ENCODE peak calls at places on chromosomes 16 and 17, in nine cellular contexts. One of them, this sample, is unnamed.

GRCh38 chr17:41760878-41761277 is 25.6 kb downstream of the JUP start:
- DNase-seq in stimulated activated CD8-positive, alpha-beta memory T cell treated with anti-CD3 and anti-CD28 coated beads, Interleukin-15, amount 100 ng/mL, for 24 hours: no peak
- DNase-seq in GM23248: no peak
- DNase-seq in GM10248: no peak
- DNase-seq in activated CD4-positive, alpha-beta T cell treated with anti-CD3 and anti-CD28 coated beads, Interleukin-2, amount 50 U/mL, for 48 hours: no peak
- DNase-seq in anterior cingulate cortex: no peak
- DNase-seq in NCI-H1417: no peak
- DNase-seq in left ventricle myocardium inferior: no peak
- DNase-seq in spleen: no peak
- DNase-seq in this sample: no peak

GRCh38 chr16:56781565-56781964 is 51.6 kb downstream of the NUP93 start:
- DNase-seq in stimulated activated CD8-positive, alpha-beta memory T cell treated with anti-CD3 and anti-CD28 coated beads, Interleukin-15, amount 100 ng/mL, for 24 hours: no peak
- DNase-seq in GM23248: no peak
- DNase-seq in GM10248: no peak
- DNase-seq in activated CD4-positive, alpha-beta T cell treated with anti-CD3 and anti-CD28 coated beads, Interleukin-2, amount 50 U/mL, for 48 hours: no peak
- DNase-seq in anterior cingulate cortex: no peak
- DNase-seq in NCI-H1417: no peak
- DNase-seq in left ventricle myocardium inferior: no peak
- DNase-seq in spleen: no peak
- DNase-seq in this sample: no peak

GRCh38 chr17:1252203-1252608 is 18.0 kb upstream of the BHLHA9 start:
- DNase-seq in stimulated activated CD8-positive, alpha-beta memory T cell treated with anti-CD3 and anti-CD28 coated beads, Interleukin-15, amount 100 ng/mL, for 24 hours: no peak
- DNase-seq in GM23248: peak
- DNase-seq in GM10248: no peak
- DNase-seq in activated CD4-positive, alpha-beta T cell treated with anti-CD3 and anti-CD28 coated beads, Interleukin-2, amount 50 U/mL, for 48 hours: no peak
- DNase-seq in anterior cingulate cortex: no peak
- DNase-seq in NCI-H1417: peak
- DNase-seq in left ventricle myocardium inferior: peak
- DNase-seq in spleen: no peak
- DNase-seq in this sample: peak

GRCh38 chr16:27762441-27762840 is 212.5 kb downstream of the KATNIP start:
- DNase-seq in stimulated activated CD8-positive, alpha-beta memory T cell treated with anti-CD3 and anti-CD28 coated beads, Interleukin-15, amount 100 ng/mL, for 24 hours: no peak
- DNase-seq in GM23248: peak
- DNase-seq in GM10248: no peak
- DNase-seq in activated CD4-positive, alpha-beta T cell treated with anti-CD3 and anti-CD28 coated beads, Interleukin-2, amount 50 U/mL, for 48 hours: no peak
- DNase-seq in anterior cingulate cortex: no peak
- DNase-seq in NCI-H1417: no peak
- DNase-seq in left ventricle myocardium inferior: no peak
- DNase-seq in spleen: no peak
- DNase-seq in this sample: no peak

GRCh38 chr17:40180694-40181093 is 3.4 kb downstream of the RAPGEFL1 start:
- DNase-seq in stimulated activated CD8-positive, alpha-beta memory T cell treated with anti-CD3 and anti-CD28 coated beads, Interleukin-15, amount 100 ng/mL, for 24 hours: no peak
- DNase-seq in GM23248: no peak
- DNase-seq in GM10248: no peak
- DNase-seq in activated CD4-positive, alpha-beta T cell treated with anti-CD3 and anti-CD28 coated beads, Interleukin-2, amount 50 U/mL, for 48 hours: no peak
- DNase-seq in anterior cingulate cortex: no peak
- DNase-seq in NCI-H1417: no peak
- DNase-seq in left ventricle myocardium inferior: no peak
- DNase-seq in spleen: no peak
- DNase-seq in this sample: no peak

GRCh38 chr16:89484923-89485679 is 5.3 kb downstream of the ANKRD11 start:
- DNase-seq in stimulated activated CD8-positive, alpha-beta memory T cell treated with anti-CD3 and anti-CD28 coated beads, Interleukin-15, amount 100 ng/mL, for 24 hours: no peak
- DNase-seq in GM23248: no peak
- DNase-seq in GM10248: no peak
- DNase-seq in activated CD4-positive, alpha-beta T cell treated with anti-CD3 and anti-CD28 coated beads, Interleukin-2, amount 50 U/mL, for 48 hours: no peak
- DNase-seq in anterior cingulate cortex: no peak
- DNase-seq in NCI-H1417: no peak
- DNase-seq in left ventricle myocardium inferior: no peak
- DNase-seq in spleen: no peak
- DNase-seq in this sample: no peak

GRCh38 chr17:83035722-83036121 is 43.7 kb upstream of the METRNL start:
- DNase-seq in stimulated activated CD8-positive, alpha-beta memory T cell treated with anti-CD3 and anti-CD28 coated beads, Interleukin-15, amount 100 ng/mL, for 24 hours: no peak
- DNase-seq in GM23248: no peak
- DNase-seq in GM10248: no peak
- DNase-seq in activated CD4-positive, alpha-beta T cell treated with anti-CD3 and anti-CD28 coated beads, Interleukin-2, amount 50 U/mL, for 48 hours: no peak
- DNase-seq in anterior cingulate cortex: no peak
- DNase-seq in NCI-H1417: no peak
- DNase-seq in left ventricle myocardium inferior: no peak
- DNase-seq in spleen: peak
- DNase-seq in this sample: no peak

GRCh38 chr17:1331708-1332107 is 52.2 kb downstream of the TRARG1 start:
- DNase-seq in stimulated activated CD8-positive, alpha-beta memory T cell treated with anti-CD3 and anti-CD28 coated beads, Interleukin-15, amount 100 ng/mL, for 24 hours: no peak
- DNase-seq in GM23248: no peak
- DNase-seq in GM10248: no peak
- DNase-seq in activated CD4-positive, alpha-beta T cell treated with anti-CD3 and anti-CD28 coated beads, Interleukin-2, amount 50 U/mL, for 48 hours: no peak
- DNase-seq in anterior cingulate cortex: no peak
- DNase-seq in NCI-H1417: no peak
- DNase-seq in left ventricle myocardium inferior: peak
- DNase-seq in spleen: no peak
- DNase-seq in this sample: no peak

GRCh38 chr16:66619534-66620418 is 15.3 kb downstream of the CMTM3 start:
- DNase-seq in stimulated activated CD8-positive, alpha-beta memory T cell treated with anti-CD3 and anti-CD28 coated beads, Interleukin-15, amount 100 ng/mL, for 24 hours: no peak
- DNase-seq in GM23248: peak
- DNase-seq in GM10248: no peak
- DNase-seq in activated CD4-positive, alpha-beta T cell treated with anti-CD3 and anti-CD28 coated beads, Interleukin-2, amount 50 U/mL, for 48 hours: no peak
- DNase-seq in anterior cingulate cortex: no peak
- DNase-seq in NCI-H1417: no peak
- DNase-seq in left ventricle myocardium inferior: no peak
- DNase-seq in spleen: peak
- DNase-seq in this sample: peak

GRCh38 chr17:15918661-15919259 is 26.2 kb upstream of the ADORA2B start:
- DNase-seq in stimulated activated CD8-positive, alpha-beta memory T cell treated with anti-CD3 and anti-CD28 coated beads, Interleukin-15, amount 100 ng/mL, for 24 hours: no peak
- DNase-seq in GM23248: peak
- DNase-seq in GM10248: no peak
- DNase-seq in activated CD4-positive, alpha-beta T cell treated with anti-CD3 and anti-CD28 coated beads, Interleukin-2, amount 50 U/mL, for 48 hours: no peak
- DNase-seq in anterior cingulate cortex: no peak
- DNase-seq in NCI-H1417: no peak
- DNase-seq in left ventricle myocardium inferior: peak
- DNase-seq in spleen: no peak
- DNase-seq in this sample: no peak

GRCh38 chr17:29682054-29682453 is 59.3 kb upstream of the CORO6 start:
- DNase-seq in stimulated activated CD8-positive, alpha-beta memory T cell treated with anti-CD3 and anti-CD28 coated beads, Interleukin-15, amount 100 ng/mL, for 24 hours: no peak
- DNase-seq in GM23248: no peak
- DNase-seq in GM10248: peak
- DNase-seq in activated CD4-positive, alpha-beta T cell treated with anti-CD3 and anti-CD28 coated beads, Interleukin-2, amount 50 U/mL, for 48 hours: no peak
- DNase-seq in anterior cingulate cortex: no peak
- DNase-seq in NCI-H1417: no peak
- DNase-seq in left ventricle myocardium inferior: no peak
- DNase-seq in spleen: no peak
- DNase-seq in this sample: no peak

GRCh38 chr16:57795431-57795878 is 6.8 kb downstream of the KIFC3 start:
- DNase-seq in stimulated activated CD8-positive, alpha-beta memory T cell treated with anti-CD3 and anti-CD28 coated beads, Interleukin-15, amount 100 ng/mL, for 24 hours: no peak
- DNase-seq in GM23248: peak
- DNase-seq in GM10248: peak
- DNase-seq in activated CD4-positive, alpha-beta T cell treated with anti-CD3 and anti-CD28 coated beads, Interleukin-2, amount 50 U/mL, for 48 hours: peak
- DNase-seq in anterior cingulate cortex: no peak
- DNase-seq in NCI-H1417: peak
- DNase-seq in left ventricle myocardium inferior: peak
- DNase-seq in spleen: no peak
- DNase-seq in this sample: peak

GRCh38 chr16:65384441-65384840 is 262.6 kb upstream of the CDH11 start:
- DNase-seq in stimulated activated CD8-positive, alpha-beta memory T cell treated with anti-CD3 and anti-CD28 coated beads, Interleukin-15, amount 100 ng/mL, for 24 hours: no peak
- DNase-seq in GM23248: peak
- DNase-seq in GM10248: no peak
- DNase-seq in activated CD4-positive, alpha-beta T cell treated with anti-CD3 and anti-CD28 coated beads, Interleukin-2, amount 50 U/mL, for 48 hours: no peak
- DNase-seq in anterior cingulate cortex: no peak
- DNase-seq in NCI-H1417: no peak
- DNase-seq in left ventricle myocardium inferior: no peak
- DNase-seq in spleen: no peak
- DNase-seq in this sample: no peak

GRCh38 chr17:49193513-49194296 is 16.7 kb downstream of the GNGT2 start:
- DNase-seq in stimulated activated CD8-positive, alpha-beta memory T cell treated with anti-CD3 and anti-CD28 coated beads, Interleukin-15, amount 100 ng/mL, for 24 hours: no peak
- DNase-seq in GM23248: peak
- DNase-seq in GM10248: peak
- DNase-seq in activated CD4-positive, alpha-beta T cell treated with anti-CD3 and anti-CD28 coated beads, Interleukin-2, amount 50 U/mL, for 48 hours: peak
- DNase-seq in anterior cingulate cortex: peak
- DNase-seq in NCI-H1417: peak
- DNase-seq in left ventricle myocardium inferior: no peak
- DNase-seq in spleen: peak
- DNase-seq in this sample: peak

GRCh38 chr16:50884066-50884860 is 142.4 kb downstream of the CYLD start:
- DNase-seq in stimulated activated CD8-positive, alpha-beta memory T cell treated with anti-CD3 and anti-CD28 coated beads, Interleukin-15, amount 100 ng/mL, for 24 hours: peak
- DNase-seq in GM23248: no peak
- DNase-seq in GM10248: peak
- DNase-seq in activated CD4-positive, alpha-beta T cell treated with anti-CD3 and anti-CD28 coated beads, Interleukin-2, amount 50 U/mL, for 48 hours: peak
- DNase-seq in anterior cingulate cortex: no peak
- DNase-seq in NCI-H1417: no peak
- DNase-seq in left ventricle myocardium inferior: no peak
- DNase-seq in spleen: no peak
- DNase-seq in this sample: no peak

GRCh38 chr16:60991886-60992285 is 1044.4 kb downstream of the CDH8 start:
- DNase-seq in stimulated activated CD8-positive, alpha-beta memory T cell treated with anti-CD3 and anti-CD28 coated beads, Interleukin-15, amount 100 ng/mL, for 24 hours: no peak
- DNase-seq in GM23248: no peak
- DNase-seq in GM10248: no peak
- DNase-seq in activated CD4-positive, alpha-beta T cell treated with anti-CD3 and anti-CD28 coated beads, Interleukin-2, amount 50 U/mL, for 48 hours: no peak
- DNase-seq in anterior cingulate cortex: no peak
- DNase-seq in NCI-H1417: no peak
- DNase-seq in left ventricle myocardium inferior: no peak
- DNase-seq in spleen: no peak
- DNase-seq in this sample: no peak

GRCh38 chr16:87791295-87792204 is 25.8 kb upstream of the KLHDC4 start:
- DNase-seq in stimulated activated CD8-positive, alpha-beta memory T cell treated with anti-CD3 and anti-CD28 coated beads, Interleukin-15, amount 100 ng/mL, for 24 hours: no peak
- DNase-seq in GM23248: no peak
- DNase-seq in GM10248: peak
- DNase-seq in activated CD4-positive, alpha-beta T cell treated with anti-CD3 and anti-CD28 coated beads, Interleukin-2, amount 50 U/mL, for 48 hours: no peak
- DNase-seq in anterior cingulate cortex: peak
- DNase-seq in NCI-H1417: no peak
- DNase-seq in left ventricle myocardium inferior: no peak
- DNase-seq in spleen: no peak
- DNase-seq in this sample: no peak

GRCh38 chr16:75593825-75594820 is 27.9 kb downstream of the GABARAPL2 start:
- DNase-seq in stimulated activated CD8-positive, alpha-beta memory T cell treated with anti-CD3 and anti-CD28 coated beads, Interleukin-15, amount 100 ng/mL, for 24 hours: no peak
- DNase-seq in GM23248: peak
- DNase-seq in GM10248: no peak
- DNase-seq in activated CD4-positive, alpha-beta T cell treated with anti-CD3 and anti-CD28 coated beads, Interleukin-2, amount 50 U/mL, for 48 hours: peak
- DNase-seq in anterior cingulate cortex: no peak
- DNase-seq in NCI-H1417: peak
- DNase-seq in left ventricle myocardium inferior: no peak
- DNase-seq in spleen: no peak
- DNase-seq in this sample: peak

GRCh38 chr16:50534958-50535357 is 13.2 kb upstream of the NKD1 start:
- DNase-seq in stimulated activated CD8-positive, alpha-beta memory T cell treated with anti-CD3 and anti-CD28 coated beads, Interleukin-15, amount 100 ng/mL, for 24 hours: no peak
- DNase-seq in GM23248: no peak
- DNase-seq in GM10248: no peak
- DNase-seq in activated CD4-positive, alpha-beta T cell treated with anti-CD3 and anti-CD28 coated beads, Interleukin-2, amount 50 U/mL, for 48 hours: no peak
- DNase-seq in anterior cingulate cortex: no peak
- DNase-seq in NCI-H1417: no peak
- DNase-seq in left ventricle myocardium inferior: no peak
- DNase-seq in spleen: no peak
- DNase-seq in this sample: no peak

GRCh38 chr17:72682597-72682996 is 409.9 kb downstream of the SLC39A11 start:
- DNase-seq in stimulated activated CD8-positive, alpha-beta memory T cell treated with anti-CD3 and anti-CD28 coated beads, Interleukin-15, amount 100 ng/mL, for 24 hours: no peak
- DNase-seq in GM23248: peak
- DNase-seq in GM10248: no peak
- DNase-seq in activated CD4-positive, alpha-beta T cell treated with anti-CD3 and anti-CD28 coated beads, Interleukin-2, amount 50 U/mL, for 48 hours: no peak
- DNase-seq in anterior cingulate cortex: no peak
- DNase-seq in NCI-H1417: no peak
- DNase-seq in left ventricle myocardium inferior: no peak
- DNase-seq in spleen: no peak
- DNase-seq in this sample: peak

GRCh38 chr17:55037828-55038227 is 69.3 kb downstream of the STXBP4 start:
- DNase-seq in stimulated activated CD8-positive, alpha-beta memory T cell treated with anti-CD3 and anti-CD28 coated beads, Interleukin-15, amount 100 ng/mL, for 24 hours: no peak
- DNase-seq in GM23248: no peak
- DNase-seq in GM10248: peak
- DNase-seq in activated CD4-positive, alpha-beta T cell treated with anti-CD3 and anti-CD28 coated beads, Interleukin-2, amount 50 U/mL, for 48 hours: peak
- DNase-seq in anterior cingulate cortex: no peak
- DNase-seq in NCI-H1417: no peak
- DNase-seq in left ventricle myocardium inferior: no peak
- DNase-seq in spleen: no peak
- DNase-seq in this sample: no peak

GRCh38 chr16:58028541-58029070 is 3.1 kb downstream of the MMP15 start:
- DNase-seq in stimulated activated CD8-positive, alpha-beta memory T cell treated with anti-CD3 and anti-CD28 coated beads, Interleukin-15, amount 100 ng/mL, for 24 hours: no peak
- DNase-seq in GM23248: no peak
- DNase-seq in GM10248: no peak
- DNase-seq in activated CD4-positive, alpha-beta T cell treated with anti-CD3 and anti-CD28 coated beads, Interleukin-2, amount 50 U/mL, for 48 hours: no peak
- DNase-seq in anterior cingulate cortex: no peak
- DNase-seq in NCI-H1417: no peak
- DNase-seq in left ventricle myocardium inferior: peak
- DNase-seq in spleen: peak
- DNase-seq in this sample: no peak

GRCh38 chr16:79307214-79307613 is 293.3 kb downstream of the MAF start:
- DNase-seq in stimulated activated CD8-positive, alpha-beta memory T cell treated with anti-CD3 and anti-CD28 coated beads, Interleukin-15, amount 100 ng/mL, for 24 hours: no peak
- DNase-seq in GM23248: no peak
- DNase-seq in GM10248: no peak
- DNase-seq in activated CD4-positive, alpha-beta T cell treated with anti-CD3 and anti-CD28 coated beads, Interleukin-2, amount 50 U/mL, for 48 hours: no peak
- DNase-seq in anterior cingulate cortex: peak
- DNase-seq in NCI-H1417: no peak
- DNase-seq in left ventricle myocardium inferior: peak
- DNase-seq in spleen: peak
- DNase-seq in this sample: no peak

GRCh38 chr17:49483588-49484509 is 11.2 kb upstream of the NGFR start:
- DNase-seq in stimulated activated CD8-positive, alpha-beta memory T cell treated with anti-CD3 and anti-CD28 coated beads, Interleukin-15, amount 100 ng/mL, for 24 hours: no peak
- DNase-seq in GM23248: no peak
- DNase-seq in GM10248: no peak
- DNase-seq in activated CD4-positive, alpha-beta T cell treated with anti-CD3 and anti-CD28 coated beads, Interleukin-2, amount 50 U/mL, for 48 hours: no peak
- DNase-seq in anterior cingulate cortex: no peak
- DNase-seq in NCI-H1417: no peak
- DNase-seq in left ventricle myocardium inferior: no peak
- DNase-seq in spleen: no peak
- DNase-seq in this sample: no peak

This sample was measured in GM03348.